ENCODE peak calls at places on chromosomes 2 and 18, in seven cellular contexts. One of them, this sample, is unnamed.

GRCh38 chr18:49849331-49850217 is 36.2 kb upstream of the ACAA2 start:
- DNase-seq in SHP77 treated with DMSO at 0.1 percent for 48 hours: no peak
- DNase-seq in NCI-H2081: peak; percentile 41
- DNase-seq in stimulated activated CD4-positive, alpha-beta T cell treated with anti-CD3 and anti-CD28 coated beads, Interleukin-1b, Interleukin-23, amount 100 ng/mL, for 24 hours: no peak
- DNase-seq in lung microvascular endothelial cell: peak; percentile 20
- DNase-seq in EH: peak; percentile 92
- DNase-seq in left cardiac atrium: peak; percentile 66
- DNase-seq in this sample: peak; percentile 99

GRCh38 chr18:54812885-54813284 is 15.4 kb upstream of the RAB27B start:
- DNase-seq in SHP77 treated with DMSO at 0.1 percent for 48 hours: no peak
- DNase-seq in left cardiac atrium: no peak
- DNase-seq in lung microvascular endothelial cell: no peak
- DNase-seq in NCI-H2081: no peak
- DNase-seq in EH: no peak
- DNase-seq in stimulated activated CD4-positive, alpha-beta T cell treated with anti-CD3 and anti-CD28 coated beads, Interleukin-1b, Interleukin-23, amount 100 ng/mL, for 24 hours: no peak
- DNase-seq in this sample: no peak

GRCh38 chr18:42925036-42925435 is 190.4 kb downstream of the RIT2 start:
- DNase-seq in left cardiac atrium: no peak
- DNase-seq in NCI-H2081: no peak
- DNase-seq in lung microvascular endothelial cell: no peak
- DNase-seq in EH: no peak
- DNase-seq in SHP77 treated with DMSO at 0.1 percent for 48 hours: no peak
- DNase-seq in stimulated activated CD4-positive, alpha-beta T cell treated with anti-CD3 and anti-CD28 coated beads, Interleukin-1b, Interleukin-23, amount 100 ng/mL, for 24 hours: no peak
- DNase-seq in this sample: peak; percentile 32

GRCh38 chr18:38923136-38923535 is 1357.5 kb upstream of the CELF4 start:
- DNase-seq in lung microvascular endothelial cell: no peak
- DNase-seq in NCI-H2081: peak; percentile 60
- DNase-seq in stimulated activated CD4-positive, alpha-beta T cell treated with anti-CD3 and anti-CD28 coated beads, Interleukin-1b, Interleukin-23, amount 100 ng/mL, for 24 hours: no peak
- DNase-seq in left cardiac atrium: no peak
- DNase-seq in SHP77 treated with DMSO at 0.1 percent for 48 hours: no peak
- DNase-seq in EH: no peak
- DNase-seq in this sample: peak; percentile 18

GRCh38 chr2:204670756-204671155 is 125.5 kb downstream of the PARD3B start:
- DNase-seq in SHP77 treated with DMSO at 0.1 percent for 48 hours: no peak
- DNase-seq in NCI-H2081: no peak
- DNase-seq in stimulated activated CD4-positive, alpha-beta T cell treated with anti-CD3 and anti-CD28 coated beads, Interleukin-1b, Interleukin-23, amount 100 ng/mL, for 24 hours: no peak
- DNase-seq in lung microvascular endothelial cell: no peak
- DNase-seq in left cardiac atrium: no peak
- DNase-seq in EH: no peak
- DNase-seq in this sample: no peak

GRCh38 chr2:55843096-55843991 is 80.2 kb downstream of the EFEMP1 start:
- DNase-seq in left cardiac atrium: no peak
- DNase-seq in EH: peak; percentile 100
- DNase-seq in SHP77 treated with DMSO at 0.1 percent for 48 hours: peak; percentile 78
- DNase-seq in NCI-H2081: peak; percentile 65
- DNase-seq in stimulated activated CD4-positive, alpha-beta T cell treated with anti-CD3 and anti-CD28 coated beads, Interleukin-1b, Interleukin-23, amount 100 ng/mL, for 24 hours: no peak
- DNase-seq in lung microvascular endothelial cell: peak; percentile 21
- DNase-seq in this sample: peak; percentile 98

GRCh38 chr2:8535821-8536685 is 145.8 kb upstream of the ID2 start:
- DNase-seq in EH: no peak
- DNase-seq in NCI-H2081: no peak
- DNase-seq in SHP77 treated with DMSO at 0.1 percent for 48 hours: no peak
- DNase-seq in lung microvascular endothelial cell: no peak
- DNase-seq in stimulated activated CD4-positive, alpha-beta T cell treated with anti-CD3 and anti-CD28 coated beads, Interleukin-1b, Interleukin-23, amount 100 ng/mL, for 24 hours: no peak
- DNase-seq in left cardiac atrium: peak; percentile 35
- DNase-seq in this sample: no peak

GRCh38 chr18:22230403-22231042 is 61.1 kb downstream of the GATA6 start:
- DNase-seq in SHP77 treated with DMSO at 0.1 percent for 48 hours: no peak
- DNase-seq in stimulated activated CD4-positive, alpha-beta T cell treated with anti-CD3 and anti-CD28 coated beads, Interleukin-1b, Interleukin-23, amount 100 ng/mL, for 24 hours: no peak
- DNase-seq in lung microvascular endothelial cell: no peak
- DNase-seq in left cardiac atrium: no peak
- DNase-seq in EH: peak; percentile 57
- DNase-seq in NCI-H2081: no peak
- DNase-seq in this sample: peak; percentile 32

GRCh38 chr18:67104700-67105284 is 411.7 kb downstream of the DSEL start:
- DNase-seq in SHP77 treated with DMSO at 0.1 percent for 48 hours: peak; percentile 26
- DNase-seq in left cardiac atrium: peak; percentile 61
- DNase-seq in lung microvascular endothelial cell: peak; percentile 83
- DNase-seq in EH: peak; percentile 60
- DNase-seq in stimulated activated CD4-positive, alpha-beta T cell treated with anti-CD3 and anti-CD28 coated beads, Interleukin-1b, Interleukin-23, amount 100 ng/mL, for 24 hours: peak; percentile 7
- DNase-seq in NCI-H2081: peak; percentile 86
- DNase-seq in this sample: peak; percentile 84

GRCh38 chr18:61972389-61973264 is 79.8 kb upstream of the RNF152 start:
- DNase-seq in NCI-H2081: no peak
- DNase-seq in left cardiac atrium: no peak
- DNase-seq in lung microvascular endothelial cell: no peak
- DNase-seq in SHP77 treated with DMSO at 0.1 percent for 48 hours: no peak
- DNase-seq in stimulated activated CD4-positive, alpha-beta T cell treated with anti-CD3 and anti-CD28 coated beads, Interleukin-1b, Interleukin-23, amount 100 ng/mL, for 24 hours: no peak
- DNase-seq in EH: no peak
- DNase-seq in this sample: no peak

GRCh38 chr2:211435331-211435730 is 878.9 kb downstream of the CPS1 start:
- DNase-seq in stimulated activated CD4-positive, alpha-beta T cell treated with anti-CD3 and anti-CD28 coated beads, Interleukin-1b, Interleukin-23, amount 100 ng/mL, for 24 hours: no peak
- DNase-seq in NCI-H2081: peak; percentile 46
- DNase-seq in EH: no peak
- DNase-seq in lung microvascular endothelial cell: no peak
- DNase-seq in left cardiac atrium: no peak
- DNase-seq in SHP77 treated with DMSO at 0.1 percent for 48 hours: no peak
- DNase-seq in this sample: no peak

GRCh38 chr2:20796374-20796791 is 26.5 kb downstream of the LDAH start:
- DNase-seq in stimulated activated CD4-positive, alpha-beta T cell treated with anti-CD3 and anti-CD28 coated beads, Interleukin-1b, Interleukin-23, amount 100 ng/mL, for 24 hours: no peak
- DNase-seq in left cardiac atrium: no peak
- DNase-seq in EH: peak; percentile 73
- DNase-seq in lung microvascular endothelial cell: no peak
- DNase-seq in SHP77 treated with DMSO at 0.1 percent for 48 hours: no peak
- DNase-seq in NCI-H2081: no peak
- DNase-seq in this sample: peak; percentile 89

GRCh38 chr2:120899373-120899772 is 163.7 kb downstream of the GLI2 start:
- DNase-seq in lung microvascular endothelial cell: no peak
- DNase-seq in EH: no peak
- DNase-seq in SHP77 treated with DMSO at 0.1 percent for 48 hours: no peak
- DNase-seq in stimulated activated CD4-positive, alpha-beta T cell treated with anti-CD3 and anti-CD28 coated beads, Interleukin-1b, Interleukin-23, amount 100 ng/mL, for 24 hours: no peak
- DNase-seq in left cardiac atrium: no peak
- DNase-seq in NCI-H2081: no peak
- DNase-seq in this sample: no peak

GRCh38 chr2:120771111-120771555 is 35.5 kb downstream of the GLI2 start:
- DNase-seq in stimulated activated CD4-positive, alpha-beta T cell treated with anti-CD3 and anti-CD28 coated beads, Interleukin-1b, Interleukin-23, amount 100 ng/mL, for 24 hours: no peak
- DNase-seq in NCI-H2081: no peak
- DNase-seq in SHP77 treated with DMSO at 0.1 percent for 48 hours: no peak
- DNase-seq in left cardiac atrium: peak; percentile 37
- DNase-seq in EH: no peak
- DNase-seq in lung microvascular endothelial cell: no peak
- DNase-seq in this sample: no peak

GRCh38 chr2:197777823-197778407 is 7.2 kb downstream of the BOLL start:
- DNase-seq in EH: peak; percentile 48
- DNase-seq in stimulated activated CD4-positive, alpha-beta T cell treated with anti-CD3 and anti-CD28 coated beads, Interleukin-1b, Interleukin-23, amount 100 ng/mL, for 24 hours: no peak
- DNase-seq in left cardiac atrium: no peak
- DNase-seq in lung microvascular endothelial cell: peak; percentile 67
- DNase-seq in NCI-H2081: peak; percentile 3
- DNase-seq in SHP77 treated with DMSO at 0.1 percent for 48 hours: no peak
- DNase-seq in this sample: peak; percentile 41